ENCODE peak calls at places on chromosomes 4 and X, in ten cellular contexts. B is stimulated activated CD8-positive, alpha-beta memory T cell treated with anti-CD3 and anti-CD28 coated beads, Interleukin-15, amount 100 ng/mL, for 1 hour; Q is NCI-H510A treated with DMSO at 0.1 percent for 48 hours; G is fibroblast of pulmonary artery; F is activated CD4-positive, alpha-beta T cell treated with anti-CD3 and anti-CD28 coated beads for 48 hours; M is left lung; H is iris pigment epithelial cell; T is activated CD4-positive, CD25-positive, alpha-beta regulatory T cell; X is tibial artery; S is non-pigmented ciliary epithelial cell. C is an unnamed sample.

GRCh38 chr4:116374815-116375214 is 710.6 kb downstream of the TRAM1L1 start:
- DNase-seq in S (no peak), F (no peak), M (no peak), T (no peak), G (no peak), H (no peak), B (no peak), X (no peak), Q (no peak), C (no peak)

GRCh38 chrX:87006561-87006960 is 511.0 kb upstream of the KLHL4 start:
- DNase-seq in G (no peak), B (no peak), H (no peak), T (no peak), S (no peak), X (no peak), M (no peak), F (no peak), Q (no peak), C (no peak)

GRCh38 chr4:182273191-182273935 is 30.2 kb downstream of the TENM3 start:
- DNase-seq in F (no peak), G (no peak), S (no peak), T (no peak), Q (no peak), X (no peak), B (no peak), H (no peak), M (no peak), C (no peak)

GRCh38 chr4:3485011-3485881 is 22.1 kb downstream of the DOK7 start:
- DNase-seq in X (no peak), T (no peak), Q (no peak), H (no peak), B (no peak), F (no peak), G (no peak), M (no peak), S (no peak), C (no peak)

GRCh38 chr4:27791640-27792039 is 931.0 kb downstream of the STIM2 start:
- DNase-seq in T (no peak), X (no peak), F (no peak), M (no peak), Q (no peak), S (peak; percentile 47), B (no peak), G (peak; percentile 43), H (peak; percentile 72), C (no peak)

GRCh38 chrX:47232197-47232802 is 509 bp upstream of the USP11 start:
- DNase-seq in F (no peak), G (no peak), Q (no peak), H (no peak), M (no peak), S (no peak), X (no peak), T (no peak), B (no peak), C (no peak)

GRCh38 chrX:54825716-54826428 is 18.3 kb downstream of the MAGED2 start:
- DNase-seq in B (no peak), T (no peak), F (peak; percentile 23), M (no peak), H (no peak), X (no peak), G (no peak), Q (no peak), S (no peak), C (no peak)

GRCh38 chr4:57080781-57081650 is 29.2 kb downstream of the IGFBP7 start:
- DNase-seq in M (no peak), X (no peak), Q (no peak), T (no peak), S (peak; percentile 98), F (no peak), G (peak; percentile 96), H (peak; percentile 99), B (no peak), C (peak; percentile 96)

GRCh38 chr4:82031386-82031785 is 342.4 kb downstream of the HNRNPD start:
- DNase-seq in X (no peak), F (no peak), B (no peak), T (no peak), Q (no peak), M (no peak), H (no peak), G (no peak), S (no peak), C (no peak)

GRCh38 chr4:26288308-26288982 is 32.4 kb upstream of the RBPJ start:
- DNase-seq in T (no peak), H (peak; percentile 84), B (no peak), Q (no peak), M (peak; percentile 44), G (peak; percentile 45), S (peak; percentile 15), X (no peak), F (peak; percentile 54), C (no peak)

GRCh38 chrX:39899876-39900787 is 197.6 kb downstream of the BCOR start:
- DNase-seq in Q (no peak), B (no peak), X (no peak), F (no peak), G (no peak), T (no peak), M (no peak), H (no peak), S (no peak), C (no peak)

GRCh38 chr4:165370530-165370929 is 8.3 kb upstream of the CPE start:
- DNase-seq in T (no peak), H (no peak), M (no peak), S (no peak), F (no peak), X (no peak), Q (no peak), G (no peak), B (no peak), C (no peak)

GRCh38 chrX:55818673-55819375 is 101.3 kb downstream of the RRAGB start:
- DNase-seq in M (no peak), B (no peak), S (no peak), X (no peak), H (no peak), T (no peak), G (no peak), F (no peak), Q (no peak), C (no peak)

GRCh38 chrX:23332101-23332887 is 2.4 kb upstream of the PTCHD1 start:
- DNase-seq in G (no peak), X (no peak), M (no peak), B (no peak), Q (no peak), F (peak; percentile 13), S (no peak), H (no peak), T (no peak), C (no peak)

GRCh38 chr4:21304061-21304541 is 603.8 kb downstream of the PACRGL start:
- DNase-seq in F (no peak), X (no peak), B (no peak), H (peak; percentile 18), Q (no peak), T (no peak), S (no peak), G (no peak), M (no peak), C (no peak)

GRCh38 chr4:7512428-7512827 is 77.7 kb upstream of the PSAPL1 start:
- DNase-seq in H (no peak), F (no peak), T (no peak), M (no peak), X (no peak), Q (no peak), B (no peak), G (no peak), S (no peak), C (no peak)

GRCh38 chr4:105600256-105600655 is 47.8 kb downstream of the ARHGEF38 start:
- DNase-seq in T (no peak), Q (no peak), X (no peak), S (no peak), F (no peak), M (no peak), H (no peak), B (no peak), G (no peak), C (no peak)

GRCh38 chr4:96593422-96593821 is 753.5 kb downstream of the PDHA2 start:
- DNase-seq in S (no peak), B (no peak), G (no peak), X (no peak), M (no peak), F (no peak), Q (no peak), T (no peak), H (no peak), C (no peak)

GRCh38 chr4:42326040-42326439 is 71.2 kb upstream of the SHISA3 start:
- DNase-seq in H (no peak), M (no peak), F (no peak), T (no peak), X (no peak), S (no peak), G (no peak), B (no peak), Q (no peak), C (no peak)

GRCh38 chrX:109954955-109955354 is 48.0 kb upstream of the TMEM164 start:
- DNase-seq in T (no peak), M (no peak), G (no peak), B (no peak), F (no peak), X (no peak), S (no peak), H (no peak), Q (no peak), C (no peak)

GRCh38 chr4:26204249-26204825 is 116.5 kb upstream of the RBPJ start:
- DNase-seq in X (no peak), Q (no peak), G (no peak), M (no peak), T (no peak), F (no peak), B (no peak), H (no peak), S (no peak), C (no peak)

GRCh38 chr4:168831585-168831918 is 178.5 kb downstream of the CBR4 start:
- DNase-seq in S (no peak), F (no peak), B (no peak), M (no peak), X (no peak), H (no peak), T (no peak), G (no peak), Q (no peak), C (no peak)

GRCh38 chr4:73676136-73676535 is 55.9 kb upstream of the RASSF6 start:
- DNase-seq in S (no peak), T (no peak), H (no peak), B (no peak), M (no peak), F (no peak), X (no peak), Q (no peak), G (no peak), C (no peak)

GRCh38 chr4:183182873-183183725 is 84.0 kb downstream of the WWC2 start:
- DNase-seq in X (peak; percentile 45), H (peak; percentile 97), F (peak; percentile 27), G (peak; percentile 93), Q (peak; percentile 24), B (no peak), S (peak; percentile 84), T (no peak), M (no peak), C (peak; percentile 94)

GRCh38 chr4:52684896-52685295 is 25.8 kb upstream of the USP46 start:
- DNase-seq in X (no peak), H (no peak), B (no peak), S (no peak), Q (no peak), F (no peak), M (no peak), G (no peak), T (no peak), C (no peak)